ENCODE peak calls at places on chromosome 6, in nine cellular contexts. U, L, M, G, N, A, R, D and E are unnamed samples.
A peak's percentile ranks its signal among the peaks of the same experiment; 100 is the strongest.

GRCh38 chr6:128131036-128131435 is 230.2 kb upstream of the THEMIS start:
- DNase-seq in G (no peak), M (no peak), N (no peak), L (no peak), R (no peak), U (no peak), A (no peak), D (no peak), E (no peak)

GRCh38 chr6:33995046-33995872 is 150.6 kb downstream of the GRM4 start:
- DNase-seq in A (no peak), U (peak; percentile 45), M (no peak), R (no peak), D (no peak), L (no peak), N (no peak), G (no peak), E (no peak)

GRCh38 chr6:9543649-9544048 is 871.2 kb downstream of the TFAP2A start:
- DNase-seq in D (no peak), A (no peak), G (no peak), M (no peak), R (no peak), U (no peak), N (no peak), L (no peak), E (no peak)

GRCh38 chr6:42374027-42374669 is 77.6 kb downstream of the TRERF1 start:
- DNase-seq in L (no peak), U (no peak), D (no peak), M (no peak), N (no peak), G (peak; percentile 22), R (no peak), A (no peak), E (no peak)

GRCh38 chr6:2478200-2478599 is 232.8 kb upstream of the GMDS start:
- DNase-seq in U (no peak), D (peak; percentile 35), L (no peak), A (peak; percentile 43), G (no peak), R (no peak), N (no peak), M (peak; percentile 85), E (no peak)

GRCh38 chr6:166780284-166780683 is 153.2 kb upstream of the RPS6KA2 start:
- DNase-seq in M (no peak), L (no peak), D (no peak), R (no peak), A (no peak), U (no peak), G (no peak), N (no peak), E (no peak)

GRCh38 chr6:69632932-69633331 is 163.9 kb downstream of the LMBRD1 start:
- DNase-seq in L (no peak), A (no peak), M (no peak), D (no peak), U (no peak), R (no peak), N (no peak), G (no peak), E (no peak)

GRCh38 chr6:36491378-36491965 is 48.7 kb downstream of the KCTD20 start:
- DNase-seq in M (peak; percentile 33), L (no peak), G (no peak), N (no peak), R (no peak), A (no peak), D (no peak), U (no peak), E (no peak)

GRCh38 chr6:134517145-134517658 is 199.3 kb upstream of the SGK1 start:
- DNase-seq in R (no peak), D (peak; percentile 47), N (no peak), U (no peak), M (peak; percentile 98), G (peak; percentile 72), L (no peak), A (no peak), E (peak; percentile 10)